ENCODE peak calls at places on chromosomes 11 and 22, in six cellular contexts. One of them, this sample, is unnamed.
A peak's percentile ranks its signal among the peaks of the same experiment; 100 is the strongest.

GRCh38 chr11:67371549-67372231 is 1.7 kb downstream of the CLCF1 start:
- DNase-seq in mesenchymal stem cell: peak; percentile 76
- DNase-seq in H1: no peak
- DNase-seq in neuronal stem cell: no peak
- DNase-seq in mesendoderm: peak; percentile 80
- DNase-seq in trophoblast cell: no peak
- DNase-seq in this sample: peak; percentile 52

GRCh38 chr11:12746593-12747097 is 72.4 kb downstream of the TEAD1 start:
- DNase-seq in trophoblast cell: peak; percentile 61
- DNase-seq in mesendoderm: peak; percentile 98
- DNase-seq in H1: peak; percentile 80
- DNase-seq in mesenchymal stem cell: peak; percentile 81
- DNase-seq in neuronal stem cell: peak; percentile 75
- DNase-seq in this sample: peak; percentile 93

GRCh38 chr11:19777342-19778102 is 64.9 kb downstream of the NAV2 start:
- DNase-seq in mesendoderm: peak; percentile 76
- DNase-seq in mesenchymal stem cell: peak; percentile 61
- DNase-seq in neuronal stem cell: no peak
- DNase-seq in H1: no peak
- DNase-seq in trophoblast cell: peak; percentile 46
- DNase-seq in this sample: peak; percentile 84

GRCh38 chr11:114059278-114059983 is at the start of gene ZBTB16:
- DNase-seq in neuronal stem cell: peak; percentile 84
- DNase-seq in H1: peak; percentile 61
- DNase-seq in mesendoderm: peak; percentile 79
- DNase-seq in trophoblast cell: no peak
- DNase-seq in mesenchymal stem cell: peak; percentile 82
- DNase-seq in this sample: no peak

GRCh38 chr11:2940930-2941821 is 12.0 kb upstream of the PHLDA2 start:
- DNase-seq in mesendoderm: no peak
- DNase-seq in mesenchymal stem cell: no peak
- DNase-seq in H1: no peak
- DNase-seq in trophoblast cell: no peak
- DNase-seq in neuronal stem cell: no peak
- DNase-seq in this sample: no peak

GRCh38 chr11:88623536-88623935 is 286.0 kb upstream of the CTSC start:
- DNase-seq in mesendoderm: peak; percentile 44
- DNase-seq in neuronal stem cell: no peak
- DNase-seq in mesenchymal stem cell: no peak
- DNase-seq in trophoblast cell: no peak
- DNase-seq in H1: no peak
- DNase-seq in this sample: peak; percentile 14

GRCh38 chr11:122440783-122441701 is 214.5 kb upstream of the UBASH3B start:
- DNase-seq in neuronal stem cell: peak; percentile 52
- DNase-seq in trophoblast cell: no peak
- DNase-seq in mesenchymal stem cell: peak; percentile 18
- DNase-seq in H1: no peak
- DNase-seq in mesendoderm: peak; percentile 55
- DNase-seq in this sample: no peak

GRCh38 chr22:48084041-48084748 is 1321.7 kb downstream of the TBC1D22A start:
- DNase-seq in mesendoderm: peak; percentile 21
- DNase-seq in H1: no peak
- DNase-seq in trophoblast cell: no peak
- DNase-seq in neuronal stem cell: no peak
- DNase-seq in mesenchymal stem cell: no peak
- DNase-seq in this sample: no peak

GRCh38 chr11:96307748-96308133 is 35.3 kb downstream of the MAML2 start:
- DNase-seq in neuronal stem cell: no peak
- DNase-seq in mesenchymal stem cell: peak; percentile 92
- DNase-seq in H1: no peak
- DNase-seq in mesendoderm: peak; percentile 24
- DNase-seq in trophoblast cell: no peak
- DNase-seq in this sample: peak; percentile 95

GRCh38 chr11:74952752-74953151 is 3.7 kb downstream of the SPCS2 start:
- DNase-seq in mesendoderm: no peak
- DNase-seq in trophoblast cell: no peak
- DNase-seq in neuronal stem cell: no peak
- DNase-seq in mesenchymal stem cell: no peak
- DNase-seq in H1: no peak
- DNase-seq in this sample: no peak

GRCh38 chr11:122097419-122098001 is 18.5 kb downstream of the BLID start:
- DNase-seq in H1: no peak
- DNase-seq in neuronal stem cell: no peak
- DNase-seq in mesenchymal stem cell: peak; percentile 59
- DNase-seq in trophoblast cell: no peak
- DNase-seq in mesendoderm: no peak
- DNase-seq in this sample: peak; percentile 47

GRCh38 chr11:71302534-71302909 is 50.1 kb upstream of the SHANK2 start:
- DNase-seq in mesenchymal stem cell: peak; percentile 30
- DNase-seq in neuronal stem cell: no peak
- DNase-seq in H1: no peak
- DNase-seq in mesendoderm: no peak
- DNase-seq in trophoblast cell: no peak
- DNase-seq in this sample: no peak

GRCh38 chr11:62242021-62242420 is at the start of gene SCGB1D2:
- DNase-seq in mesendoderm: peak; percentile 78
- DNase-seq in H1: no peak
- DNase-seq in neuronal stem cell: no peak
- DNase-seq in trophoblast cell: no peak
- DNase-seq in mesenchymal stem cell: no peak
- DNase-seq in this sample: no peak

GRCh38 chr11:66562275-66562674 is 6.1 kb downstream of the CTSF start:
- DNase-seq in mesenchymal stem cell: no peak
- DNase-seq in neuronal stem cell: no peak
- DNase-seq in mesendoderm: no peak
- DNase-seq in H1: no peak
- DNase-seq in trophoblast cell: no peak
- DNase-seq in this sample: no peak

GRCh38 chr22:17436981-17437410 is 67.7 kb downstream of the CECR2 start:
- DNase-seq in trophoblast cell: no peak
- DNase-seq in mesenchymal stem cell: no peak
- DNase-seq in H1: no peak
- DNase-seq in neuronal stem cell: peak; percentile 72
- DNase-seq in mesendoderm: peak; percentile 73
- DNase-seq in this sample: no peak

GRCh38 chr11:36411202-36411640 is 98.9 kb downstream of the TRAF6 start:
- DNase-seq in trophoblast cell: peak; percentile 24
- DNase-seq in mesendoderm: no peak
- DNase-seq in mesenchymal stem cell: no peak
- DNase-seq in H1: no peak
- DNase-seq in neuronal stem cell: no peak
- DNase-seq in this sample: no peak

GRCh38 chr11:124077266-124077665 is 36.1 kb upstream of the OR10G7 start:
- DNase-seq in H1: no peak
- DNase-seq in mesendoderm: no peak
- DNase-seq in mesenchymal stem cell: no peak
- DNase-seq in trophoblast cell: no peak
- DNase-seq in neuronal stem cell: no peak
- DNase-seq in this sample: no peak

GRCh38 chr11:63858628-63859550 is 20.0 kb downstream of the MARK2 start:
- DNase-seq in H1: no peak
- DNase-seq in trophoblast cell: no peak
- DNase-seq in mesenchymal stem cell: peak; percentile 90
- DNase-seq in mesendoderm: no peak
- DNase-seq in neuronal stem cell: no peak
- DNase-seq in this sample: peak; percentile 90

GRCh38 chr22:19385221-19385906 is 46.2 kb downstream of the HIRA start:
- DNase-seq in H1: no peak
- DNase-seq in mesendoderm: no peak
- DNase-seq in neuronal stem cell: no peak
- DNase-seq in trophoblast cell: no peak
- DNase-seq in mesenchymal stem cell: no peak
- DNase-seq in this sample: no peak

GRCh38 chr22:19382240-19382639 is 49.3 kb downstream of the HIRA start:
- DNase-seq in H1: no peak
- DNase-seq in mesendoderm: no peak
- DNase-seq in mesenchymal stem cell: no peak
- DNase-seq in neuronal stem cell: no peak
- DNase-seq in trophoblast cell: no peak
- DNase-seq in this sample: no peak

GRCh38 chr22:19383292-19383691 is 48.2 kb downstream of the HIRA start:
- DNase-seq in trophoblast cell: no peak
- DNase-seq in mesenchymal stem cell: no peak
- DNase-seq in neuronal stem cell: no peak
- DNase-seq in mesendoderm: peak; percentile 90
- DNase-seq in H1: no peak
- DNase-seq in this sample: no peak

GRCh38 chr22:19386248-19386647 is 45.3 kb downstream of the HIRA start:
- DNase-seq in mesendoderm: no peak
- DNase-seq in H1: no peak
- DNase-seq in trophoblast cell: no peak
- DNase-seq in neuronal stem cell: no peak
- DNase-seq in mesenchymal stem cell: no peak
- DNase-seq in this sample: no peak

DNA sequence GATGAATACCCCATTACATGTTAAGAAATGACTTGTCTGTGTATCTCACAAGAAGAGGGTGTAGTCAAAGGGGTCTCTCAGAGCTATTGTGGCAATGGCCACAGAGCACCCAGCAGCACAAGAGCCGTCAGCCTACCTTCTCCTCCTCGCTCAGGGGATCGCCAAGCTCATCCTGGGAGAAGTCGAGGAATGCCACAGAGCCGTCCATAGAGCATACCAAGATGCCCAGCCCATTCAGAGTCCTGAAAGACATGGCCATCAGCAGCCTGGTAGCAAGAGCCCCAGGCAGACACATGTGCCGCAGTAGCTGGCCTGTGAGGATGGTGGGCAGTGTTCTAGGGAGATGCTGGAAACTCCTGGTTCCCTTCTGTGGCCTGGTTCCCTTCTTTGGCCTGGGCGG is 44.0 kb downstream of the HIRA start:
- DNase-seq in neuronal stem cell: no peak
- DNase-seq in mesendoderm: no peak
- DNase-seq in mesenchymal stem cell: no peak
- DNase-seq in trophoblast cell: no peak
- DNase-seq in H1: no peak
- DNase-seq in this sample: no peak
- H3K36me3 ChIP-seq in neuronal stem cell: peaks cover 97% of the 10 kb centered on the region
- H3K36me3 ChIP-seq in mesendoderm: peaks cover 23% of the 10 kb centered on the region
- H3K36me3 ChIP-seq in mesenchymal stem cell: peaks cover 94% of the 10 kb centered on the region
- H3K36me3 ChIP-seq in trophoblast cell: peaks cover 67% of the 10 kb centered on the region
- H3K36me3 ChIP-seq in H1: peaks cover 73% of the 10 kb centered on the region
- H3K36me3 ChIP-seq in this sample: peaks cover 67% of the 10 kb centered on the region

DNA sequence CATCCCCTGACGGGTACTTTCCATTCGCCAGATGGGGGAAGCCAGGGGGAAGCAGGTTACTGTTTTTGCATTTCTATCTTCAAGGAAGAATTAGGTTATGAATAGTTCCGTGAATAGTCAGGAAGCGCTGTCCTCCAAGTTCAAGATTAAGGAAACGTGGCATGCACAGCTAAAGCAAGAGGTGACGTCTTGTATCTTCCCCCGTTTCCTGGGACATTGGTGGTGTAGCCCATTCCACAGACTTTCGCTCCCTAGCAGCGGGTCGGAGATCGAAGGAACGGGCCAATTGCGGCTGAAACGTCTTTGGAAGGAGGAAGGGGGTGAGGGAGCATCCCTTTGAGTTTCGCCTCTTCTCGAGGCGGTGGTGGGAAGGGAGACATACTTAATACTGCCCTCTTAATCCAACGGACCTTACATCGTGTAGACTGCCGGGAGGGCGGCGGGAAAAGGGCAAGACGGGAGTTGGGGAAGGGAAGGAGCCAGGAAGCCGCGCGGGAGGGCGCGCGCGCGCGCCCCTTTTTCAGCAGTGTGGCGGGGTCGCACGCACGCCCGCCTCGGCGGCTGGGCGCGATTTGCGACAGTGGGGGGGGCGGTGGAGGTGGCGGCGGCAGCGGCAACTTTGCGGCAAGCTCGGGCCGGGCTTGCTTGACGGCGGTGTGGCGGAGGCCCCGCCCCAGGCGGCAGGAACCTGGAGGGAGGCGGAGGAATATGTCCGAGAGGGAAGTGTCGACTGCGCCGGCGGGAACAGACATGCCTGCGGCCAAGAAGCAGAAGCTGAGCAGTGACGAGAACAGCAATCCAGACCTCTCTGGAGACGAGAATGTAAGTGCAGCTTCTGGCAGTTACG is at the start of gene EED:
- DNase-seq in trophoblast cell: peak; percentile 96
- DNase-seq in mesendoderm: peak; percentile 99
- DNase-seq in neuronal stem cell: peak; percentile 93
- DNase-seq in mesenchymal stem cell: peak; percentile 96
- DNase-seq in H1: peak; percentile 79
- DNase-seq in this sample: peak; percentile 94
- H4K8ac ChIP-seq in trophoblast cell: peak within 1 kb of the TSS; percentile 95
- H4K8ac ChIP-seq in mesendoderm: peak within 1 kb of the TSS; percentile 56
- H4K8ac ChIP-seq in neuronal stem cell: no peak within 1 kb of the TSS
- H4K8ac ChIP-seq in mesenchymal stem cell: peak within 1 kb of the TSS; percentile 82
- H4K8ac ChIP-seq in H1: peak within 1 kb of the TSS; percentile 98
- H4K8ac ChIP-seq in this sample: peak within 1 kb of the TSS; percentile 94

GRCh38 chr22:32531955-32532818 is 57.6 kb downstream of the FBXO7 start:
- DNase-seq in trophoblast cell: peak; percentile 25
- DNase-seq in mesenchymal stem cell: peak; percentile 60
- DNase-seq in neuronal stem cell: peak; percentile 18
- DNase-seq in mesendoderm: peak; percentile 96
- DNase-seq in H1: peak; percentile 62
- DNase-seq in this sample: peak; percentile 93
- H3K4ac ChIP-seq in trophoblast cell: no peak overlapping the region
- H3K4ac ChIP-seq in mesenchymal stem cell: peak overlapping the region; percentile 86
- H3K4ac ChIP-seq in neuronal stem cell: peak overlapping the region; percentile 43
- H3K4ac ChIP-seq in mesendoderm: no peak overlapping the region
- H3K4ac ChIP-seq in H1: peak overlapping the region; percentile 57
- H3K4ac ChIP-seq in this sample: peak overlapping the region; percentile 92

GRCh38 chr22:21624120-21624879 is 5.5 kb downstream of the YDJC start:
- DNase-seq in mesenchymal stem cell: no peak
- DNase-seq in neuronal stem cell: no peak
- DNase-seq in mesendoderm: peak; percentile 60
- DNase-seq in H1: no peak
- DNase-seq in trophoblast cell: no peak
- DNase-seq in this sample: peak; percentile 23
- H3K36me3 ChIP-seq in mesenchymal stem cell: peaks cover 32% of the 10 kb centered on the region
- H3K36me3 ChIP-seq in neuronal stem cell: peaks cover 71% of the 10 kb centered on the region
- H3K36me3 ChIP-seq in mesendoderm: no peaks in the 10 kb centered on the region
- H3K36me3 ChIP-seq in H1: peaks cover 6% of the 10 kb centered on the region
- H3K36me3 ChIP-seq in trophoblast cell: peaks cover 38% of the 10 kb centered on the region
- H3K36me3 ChIP-seq in this sample: peaks cover 24% of the 10 kb centered on the region

GRCh38 chr11:6320411-6321207 is at the start of gene CAVIN3:
- DNase-seq in neuronal stem cell: peak; percentile 59
- DNase-seq in mesendoderm: peak; percentile 91
- DNase-seq in trophoblast cell: peak; percentile 79
- DNase-seq in mesenchymal stem cell: peak; percentile 94
- DNase-seq in H1: no peak
- DNase-seq in this sample: peak; percentile 85
- H4K8ac ChIP-seq in neuronal stem cell: peak within 1 kb of the TSS; percentile 99
- H4K8ac ChIP-seq in mesendoderm: no peak within 1 kb of the TSS
- H4K8ac ChIP-seq in trophoblast cell: peak within 1 kb of the TSS; percentile 92
- H4K8ac ChIP-seq in mesenchymal stem cell: peak within 1 kb of the TSS; percentile 99
- H4K8ac ChIP-seq in H1: peak within 1 kb of the TSS; percentile 92
- H4K8ac ChIP-seq in this sample: peak within 1 kb of the TSS; percentile 98

DNA sequence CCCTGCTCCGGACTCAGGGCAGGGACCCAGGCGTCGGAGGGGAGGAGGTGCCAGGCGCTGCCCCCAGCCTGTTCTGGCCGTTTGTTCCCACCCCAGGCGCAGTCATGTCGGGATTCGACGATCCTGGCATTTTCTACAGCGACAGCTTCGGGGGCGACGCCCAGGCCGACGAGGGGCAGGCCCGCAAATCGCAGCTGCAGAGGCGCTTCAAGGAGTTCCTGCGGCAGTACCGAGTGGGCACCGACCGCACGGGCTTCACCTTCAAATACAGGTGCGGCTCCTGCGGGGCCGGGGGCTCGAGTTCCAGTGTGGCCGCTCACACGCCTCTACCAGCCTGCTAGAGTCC is 368 bp downstream of the MCM5 start:
- DNase-seq in H1: no peak
- DNase-seq in mesendoderm: peak; percentile 39
- DNase-seq in trophoblast cell: no peak
- DNase-seq in neuronal stem cell: no peak
- DNase-seq in mesenchymal stem cell: no peak
- DNase-seq in this sample: no peak
- H3K4ac ChIP-seq in H1: peak overlapping the region; percentile 88
- H3K4ac ChIP-seq in mesendoderm: peak overlapping the region; percentile 91
- H3K4ac ChIP-seq in trophoblast cell: peak overlapping the region; percentile 83
- H3K4ac ChIP-seq in neuronal stem cell: peak overlapping the region; percentile 89
- H3K4ac ChIP-seq in mesenchymal stem cell: peak overlapping the region; percentile 82
- H3K4ac ChIP-seq in this sample: peak overlapping the region; percentile 6

This sample was measured in IMR-90.